ENCODE peak calls at places on chromosomes 2 and 18, in eight cellular contexts. One of them, this sample, is unnamed.

GRCh38 chr18:26479065-26479685 is 69.2 kb downstream of the KCTD1 start:
- DNase-seq in testis: no peak
- DNase-seq in A549: no peak
- DNase-seq in heart left ventricle: no peak
- DNase-seq in heart right ventricle: no peak
- DNase-seq in neuronal stem cell: no peak
- DNase-seq in lower lobe of right lung: no peak
- DNase-seq in uterus: no peak
- DNase-seq in this sample: no peak

GRCh38 chr2:69097908-69098655 is 85.1 kb downstream of the ANTXR1 start:
- DNase-seq in heart right ventricle: no peak
- DNase-seq in A549: no peak
- DNase-seq in lower lobe of right lung: no peak
- DNase-seq in neuronal stem cell: no peak
- DNase-seq in testis: no peak
- DNase-seq in heart left ventricle: no peak
- DNase-seq in uterus: no peak
- DNase-seq in this sample: no peak

GRCh38 chr2:227150222-227150936 is 13.6 kb downstream of the COL4A4 start:
- DNase-seq in testis: no peak
- DNase-seq in A549: no peak
- DNase-seq in heart right ventricle: no peak
- DNase-seq in uterus: no peak
- DNase-seq in neuronal stem cell: no peak
- DNase-seq in heart left ventricle: no peak
- DNase-seq in lower lobe of right lung: no peak
- DNase-seq in this sample: no peak

GRCh38 chr18:8139971-8140406 is 469.2 kb upstream of the RAB12 start:
- DNase-seq in neuronal stem cell: no peak
- DNase-seq in lower lobe of right lung: no peak
- DNase-seq in testis: peak; percentile 56
- DNase-seq in heart right ventricle: peak; percentile 29
- DNase-seq in A549: no peak
- DNase-seq in uterus: peak; percentile 39
- DNase-seq in heart left ventricle: no peak
- DNase-seq in this sample: no peak

GRCh38 chr2:218019411-218020060 is 16.7 kb upstream of the TNS1 start:
- DNase-seq in uterus: no peak
- DNase-seq in lower lobe of right lung: no peak
- DNase-seq in testis: no peak
- DNase-seq in heart right ventricle: no peak
- DNase-seq in heart left ventricle: no peak
- DNase-seq in A549: no peak
- DNase-seq in neuronal stem cell: no peak
- DNase-seq in this sample: no peak

GRCh38 chr2:181203412-181203811 is 223.0 kb downstream of the UBE2E3 start:
- DNase-seq in testis: no peak
- DNase-seq in heart right ventricle: no peak
- DNase-seq in uterus: no peak
- DNase-seq in A549: peak; percentile 3
- DNase-seq in heart left ventricle: no peak
- DNase-seq in lower lobe of right lung: no peak
- DNase-seq in neuronal stem cell: no peak
- DNase-seq in this sample: no peak

GRCh38 chr2:232957607-232958211 is 55.3 kb downstream of the NGEF start:
- DNase-seq in heart right ventricle: no peak
- DNase-seq in testis: no peak
- DNase-seq in uterus: no peak
- DNase-seq in A549: no peak
- DNase-seq in lower lobe of right lung: no peak
- DNase-seq in heart left ventricle: no peak
- DNase-seq in neuronal stem cell: no peak
- DNase-seq in this sample: no peak

GRCh38 chr2:44542520-44542919 is 180.8 kb downstream of the CAMKMT start:
- DNase-seq in testis: no peak
- DNase-seq in neuronal stem cell: no peak
- DNase-seq in lower lobe of right lung: no peak
- DNase-seq in uterus: no peak
- DNase-seq in heart right ventricle: no peak
- DNase-seq in heart left ventricle: no peak
- DNase-seq in A549: no peak
- DNase-seq in this sample: no peak

GRCh38 chr2:239721991-239722759 is 303.0 kb downstream of the NDUFA10 start:
- DNase-seq in A549: no peak
- DNase-seq in heart right ventricle: no peak
- DNase-seq in lower lobe of right lung: peak; percentile 28
- DNase-seq in testis: no peak
- DNase-seq in neuronal stem cell: no peak
- DNase-seq in heart left ventricle: no peak
- DNase-seq in uterus: peak; percentile 6
- DNase-seq in this sample: no peak

GRCh38 chr18:39701071-39701783 is 2135.6 kb upstream of the CELF4 start:
- DNase-seq in lower lobe of right lung: no peak
- DNase-seq in A549: no peak
- DNase-seq in uterus: no peak
- DNase-seq in testis: no peak
- DNase-seq in neuronal stem cell: no peak
- DNase-seq in heart right ventricle: no peak
- DNase-seq in heart left ventricle: no peak
- DNase-seq in this sample: no peak

GRCh38 chr18:74132201-74132600 is 15.4 kb downstream of the FBXO15 start:
- DNase-seq in heart left ventricle: no peak
- DNase-seq in lower lobe of right lung: no peak
- DNase-seq in testis: no peak
- DNase-seq in uterus: no peak
- DNase-seq in neuronal stem cell: no peak
- DNase-seq in heart right ventricle: no peak
- DNase-seq in A549: no peak
- DNase-seq in this sample: no peak

GRCh38 chr18:13221821-13222220 is 3.3 kb downstream of the LDLRAD4 start:
- DNase-seq in testis: peak; percentile 48
- DNase-seq in heart right ventricle: peak; percentile 77
- DNase-seq in A549: no peak
- DNase-seq in heart left ventricle: peak; percentile 86
- DNase-seq in lower lobe of right lung: no peak
- DNase-seq in uterus: peak; percentile 68
- DNase-seq in neuronal stem cell: no peak
- DNase-seq in this sample: no peak

GRCh38 chr2:73069855-73070650 is 1.5 kb downstream of the SFXN5 start:
- DNase-seq in uterus: no peak
- DNase-seq in heart left ventricle: no peak
- DNase-seq in heart right ventricle: no peak
- DNase-seq in A549: no peak
- DNase-seq in neuronal stem cell: no peak
- DNase-seq in lower lobe of right lung: no peak
- DNase-seq in testis: no peak
- DNase-seq in this sample: no peak

GRCh38 chr18:59621027-59621426 is 76.2 kb downstream of the CCBE1 start:
- DNase-seq in testis: no peak
- DNase-seq in neuronal stem cell: no peak
- DNase-seq in uterus: no peak
- DNase-seq in heart left ventricle: no peak
- DNase-seq in heart right ventricle: no peak
- DNase-seq in A549: no peak
- DNase-seq in lower lobe of right lung: no peak
- DNase-seq in this sample: no peak

GRCh38 chr2:70552501-70553333 is 909 bp downstream of the TGFA start:
- DNase-seq in lower lobe of right lung: no peak
- DNase-seq in testis: no peak
- DNase-seq in A549: no peak
- DNase-seq in neuronal stem cell: peak; percentile 23
- DNase-seq in uterus: no peak
- DNase-seq in heart left ventricle: no peak
- DNase-seq in heart right ventricle: no peak
- DNase-seq in this sample: no peak

GRCh38 chr2:70554338-70554892 is 789 bp upstream of the TGFA start:
- DNase-seq in lower lobe of right lung: no peak
- DNase-seq in uterus: no peak
- DNase-seq in heart right ventricle: no peak
- DNase-seq in testis: no peak
- DNase-seq in A549: no peak
- DNase-seq in heart left ventricle: no peak
- DNase-seq in neuronal stem cell: no peak
- DNase-seq in this sample: no peak

GRCh38 chr2:70551156-70551555 is 2.5 kb downstream of the TGFA start:
- DNase-seq in heart right ventricle: no peak
- DNase-seq in neuronal stem cell: no peak
- DNase-seq in A549: no peak
- DNase-seq in lower lobe of right lung: no peak
- DNase-seq in testis: no peak
- DNase-seq in heart left ventricle: no peak
- DNase-seq in uterus: no peak
- DNase-seq in this sample: no peak

GRCh38 chr2:70553584-70554337 is at the start of gene TGFA:
- DNase-seq in testis: peak; percentile 57
- DNase-seq in heart left ventricle: peak; percentile 82
- DNase-seq in neuronal stem cell: peak; percentile 74
- DNase-seq in A549: peak; percentile 68
- DNase-seq in heart right ventricle: peak; percentile 65
- DNase-seq in lower lobe of right lung: peak; percentile 93
- DNase-seq in uterus: peak; percentile 28
- DNase-seq in this sample: peak; percentile 82

DNA sequence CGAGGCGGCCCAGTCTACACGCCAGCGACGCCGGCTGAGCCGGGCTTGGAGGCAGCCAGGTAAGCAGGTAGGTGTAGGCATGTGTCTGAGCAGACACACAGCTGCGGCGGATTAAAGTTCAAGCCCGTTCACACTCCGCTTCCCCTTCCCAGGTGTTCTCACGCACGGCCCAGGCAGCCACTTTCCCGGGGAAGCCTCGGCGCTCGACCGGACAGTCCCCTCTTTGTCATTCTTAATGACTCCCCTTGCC is 367 bp downstream of the TGFA start:
- DNase-seq in lower lobe of right lung: no peak
- DNase-seq in neuronal stem cell: no peak
- DNase-seq in heart left ventricle: no peak
- DNase-seq in A549: no peak
- DNase-seq in heart right ventricle: no peak
- DNase-seq in uterus: no peak
- DNase-seq in testis: no peak
- DNase-seq in this sample: no peak
- H3K27ac ChIP-seq in lower lobe of right lung: peak overlapping the region; percentile 84
- H3K27ac ChIP-seq in neuronal stem cell: no peak overlapping the region
- H3K27ac ChIP-seq in heart left ventricle: peak overlapping the region; percentile 81
- H3K27ac ChIP-seq in A549: peak overlapping the region; percentile 75
- H3K27ac ChIP-seq in heart right ventricle: no peak overlapping the region
- H3K27ac ChIP-seq in uterus: no peak overlapping the region
- H3K27ac ChIP-seq in testis: no peak overlapping the region
- H3K27ac ChIP-seq in this sample: peak overlapping the region; percentile 92

DNA sequence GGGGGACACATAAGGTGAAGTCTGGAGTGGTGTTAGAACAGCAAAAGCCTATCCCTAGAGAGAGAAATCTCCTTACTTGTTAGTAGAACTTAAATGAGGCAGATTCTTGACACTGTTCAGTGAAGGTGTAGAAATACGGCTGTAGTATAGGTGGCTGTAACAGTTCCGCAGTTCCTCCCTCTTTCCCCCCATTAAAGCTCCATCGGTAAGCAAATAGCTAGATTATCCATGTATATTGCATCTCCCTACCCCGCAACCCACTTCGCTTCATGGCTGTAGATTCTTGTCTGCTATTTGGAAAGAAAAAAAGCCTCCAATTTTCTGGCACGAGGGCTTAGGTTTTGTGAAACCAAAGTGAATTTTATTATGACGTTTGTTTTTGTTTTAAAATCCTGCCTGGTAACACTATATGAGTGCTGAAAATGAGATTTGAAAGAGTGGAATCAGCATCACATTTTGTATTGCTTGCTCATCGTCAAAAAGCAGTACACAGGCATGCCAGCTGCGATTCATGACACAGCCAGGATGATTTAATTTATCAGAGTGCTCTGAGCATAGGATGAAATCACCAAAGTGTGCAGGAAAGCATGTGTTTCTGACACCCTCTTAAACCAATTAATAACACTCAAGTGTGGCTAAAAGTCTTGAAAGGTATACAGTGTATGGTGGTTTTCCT is 1.4 kb downstream of the FAM171B start:
- DNase-seq in neuronal stem cell: no peak
- DNase-seq in uterus: no peak
- DNase-seq in lower lobe of right lung: no peak
- DNase-seq in heart left ventricle: no peak
- DNase-seq in testis: no peak
- DNase-seq in heart right ventricle: no peak
- DNase-seq in A549: no peak
- DNase-seq in this sample: no peak
- H3K27ac ChIP-seq in neuronal stem cell: no peak overlapping the region
- H3K27ac ChIP-seq in uterus: peak overlapping the region; percentile 66
- H3K27ac ChIP-seq in lower lobe of right lung: no peak overlapping the region
- H3K27ac ChIP-seq in heart left ventricle: no peak overlapping the region
- H3K27ac ChIP-seq in testis: peak overlapping the region; percentile 71
- H3K27ac ChIP-seq in heart right ventricle: no peak overlapping the region
- H3K27ac ChIP-seq in A549: no peak overlapping the region
- H3K27ac ChIP-seq in this sample: peak overlapping the region; percentile 44

DNA sequence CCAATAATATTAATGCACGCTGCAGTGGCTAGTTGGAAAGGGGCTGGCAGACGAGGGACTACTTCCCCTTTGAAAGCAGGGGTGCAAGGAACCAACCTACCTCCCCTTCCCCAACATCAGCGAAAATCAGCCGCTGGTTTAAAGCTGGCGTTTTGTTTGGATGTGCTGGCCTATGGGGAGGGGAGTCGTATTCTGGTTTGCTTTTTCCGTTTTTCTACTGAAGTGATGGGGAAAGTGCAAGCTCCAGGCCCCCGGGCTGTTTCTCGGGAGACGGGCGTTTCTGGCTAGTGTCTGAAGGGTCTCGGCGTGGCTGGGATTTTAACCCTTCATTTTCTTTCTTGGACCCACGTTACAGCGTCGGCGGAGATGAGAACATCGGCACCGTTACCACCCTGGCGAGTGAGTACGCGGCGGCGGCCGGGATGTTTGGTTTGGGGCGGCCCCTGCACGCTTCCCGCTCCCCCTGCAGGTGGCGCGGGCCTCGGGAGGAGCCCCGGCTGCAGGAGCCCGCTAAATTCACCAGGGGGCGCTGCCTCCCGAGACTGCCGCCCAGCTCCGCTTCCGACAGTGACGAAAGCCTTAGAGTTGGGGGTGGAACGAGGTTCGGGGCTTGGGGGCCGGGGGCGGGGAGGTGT is 70.7 kb downstream of the PLB1 start:
- DNase-seq in lower lobe of right lung: peak; percentile 90
- DNase-seq in testis: peak; percentile 88
- DNase-seq in uterus: peak; percentile 90
- DNase-seq in heart left ventricle: peak; percentile 94
- DNase-seq in neuronal stem cell: peak; percentile 87
- DNase-seq in heart right ventricle: peak; percentile 88
- DNase-seq in A549: peak; percentile 92
- DNase-seq in this sample: peak; percentile 77
- H3K27ac ChIP-seq in lower lobe of right lung: peak overlapping the region; percentile 67
- H3K27ac ChIP-seq in testis: peak overlapping the region; percentile 54
- H3K27ac ChIP-seq in uterus: peak overlapping the region; percentile 84
- H3K27ac ChIP-seq in heart left ventricle: peak overlapping the region; percentile 47
- H3K27ac ChIP-seq in neuronal stem cell: no peak overlapping the region
- H3K27ac ChIP-seq in heart right ventricle: peak overlapping the region; percentile 34
- H3K27ac ChIP-seq in A549: peak overlapping the region; percentile 77
- H3K27ac ChIP-seq in this sample: peak overlapping the region; percentile 56

DNA sequence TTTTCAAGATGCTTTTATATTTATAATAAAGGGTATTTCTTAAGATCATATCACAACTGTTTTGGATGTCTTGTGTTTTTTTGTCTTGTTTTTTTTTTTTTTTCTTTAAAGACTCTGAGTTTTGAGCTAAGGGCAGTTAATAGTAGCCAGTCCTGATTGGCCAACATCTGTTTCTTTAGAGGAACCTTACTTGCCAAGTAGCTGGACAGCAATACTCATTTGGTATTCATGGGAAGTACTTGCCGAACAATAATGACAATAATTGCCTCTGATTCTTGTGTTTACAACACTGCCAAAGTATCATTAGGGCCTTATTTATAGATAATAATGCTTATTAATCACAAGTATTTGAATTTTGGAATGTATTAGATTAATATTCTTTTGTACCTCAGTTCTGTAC is 17.1 kb upstream of the POU3F3 start:
- DNase-seq in uterus: no peak
- DNase-seq in heart right ventricle: no peak
- DNase-seq in heart left ventricle: no peak
- DNase-seq in A549: no peak
- DNase-seq in testis: no peak
- DNase-seq in neuronal stem cell: no peak
- DNase-seq in lower lobe of right lung: no peak
- DNase-seq in this sample: no peak
- H3K27ac ChIP-seq in uterus: no peak overlapping the region
- H3K27ac ChIP-seq in heart right ventricle: no peak overlapping the region
- H3K27ac ChIP-seq in heart left ventricle: no peak overlapping the region
- H3K27ac ChIP-seq in A549: no peak overlapping the region
- H3K27ac ChIP-seq in testis: no peak overlapping the region
- H3K27ac ChIP-seq in neuronal stem cell: no peak overlapping the region
- H3K27ac ChIP-seq in lower lobe of right lung: no peak overlapping the region
- H3K27ac ChIP-seq in this sample: no peak overlapping the region